ENCODE peak calls at places on chromosome 20, in five cellular contexts. S is heart left ventricle, A is IMR-90, K is mesendoderm, C is colonic mucosa. N is an unnamed sample. For H3K4me1, the result is how much of the 10 kb centered on the place peaks cover.

GRCh38 chr20:46255440-46256104 is 52.7 kb downstream of the CDH22 start:
- DNase-seq in A (no peak), C (peak), S (peak), K (no peak), N (peak)

GRCh38 chr20:53664121-53664520 is 70.5 kb upstream of the ZNF217 start:
- DNase-seq in C (no peak), K (no peak), A (no peak), S (no peak), N (no peak)

GRCh38 chr20:32019156-32019510 is 8.9 kb downstream of the CCM2L start:
- DNase-seq in A (no peak), K (peak), C (no peak), S (no peak), N (no peak)

GRCh38 chr20:61525781-61526431 is 273.8 kb downstream of the CDH4 start:
- DNase-seq in A (peak), C (no peak), K (peak), S (no peak), N (no peak)

GRCh38 chr20:59692139-59692538 is 87.8 kb downstream of the PHACTR3 start:
- DNase-seq in C (no peak), A (no peak), S (peak), K (no peak), N (no peak)

GRCh38 chr20:1674361-1674760 is 16.8 kb upstream of the SIRPG start:
- DNase-seq in S (no peak), K (no peak), A (no peak), C (no peak), N (no peak)

GRCh38 chr20:25281541-25281991 is 33.7 kb downstream of the PYGB start:
- DNase-seq in S (peak), C (no peak), K (no peak), A (no peak), N (no peak)

GRCh38 chr20:48180039-48180438 is 394.8 kb upstream of the SULF2 start:
- DNase-seq in C (no peak), K (no peak), A (no peak), S (no peak), N (no peak)

GRCh38 chr20:18191336-18191735 is 53.7 kb downstream of the KAT14 start:
- DNase-seq in C (no peak), A (no peak), K (no peak), S (no peak), N (no peak)

GRCh38 chr20:38193586-38194105 is 28.6 kb upstream of the TGM2 start:
- DNase-seq in K (no peak), A (no peak), S (no peak), C (no peak), N (no peak)

GRCh38 chr20:9460518-9460917 is 53.9 kb upstream of the LAMP5 start:
- DNase-seq in A (peak), K (no peak), C (no peak), S (no peak), N (peak)

GRCh38 chr20:10603971-10604864 is 69.6 kb downstream of the JAG1 start:
- DNase-seq in C (no peak), K (no peak), S (peak), A (peak), N (peak)

GRCh38 chr20:56778765-56779195 is 149.7 kb downstream of the TFAP2C start:
- DNase-seq in A (peak), K (peak), S (peak), C (no peak), N (no peak)

GRCh38 chr20:36315545-36316351 is 9.6 kb downstream of the DLGAP4 start:
- DNase-seq in C (no peak), K (no peak), S (no peak), A (no peak), N (no peak)

GRCh38 chr20:16135630-16136029 is 437.6 kb downstream of the KIF16B start:
- DNase-seq in C (no peak), S (no peak), K (no peak), A (no peak), N (no peak)

GRCh38 chr20:1830240-1830639 is 65.0 kb upstream of the SIRPA start:
- DNase-seq in A (peak), C (no peak), S (peak), K (peak), N (peak)

GRCh38 chr20:40438161-40438835 is 250.7 kb downstream of the MAFB start:
- DNase-seq in C (no peak), A (no peak), S (no peak), K (peak), N (no peak)

GRCh38 chr20:61391812-61392520 is 139.9 kb downstream of the CDH4 start:
- DNase-seq in S (no peak), A (peak), C (no peak), K (peak), N (peak)

GRCh38 chr20:47574616-47575401 is 73.1 kb downstream of the NCOA3 start:
- DNase-seq in K (no peak), C (no peak), A (peak), S (no peak), N (no peak)

GRCh38 chr20:3727333-3728035 is 5.0 kb upstream of the HSPA12B start:
- DNase-seq in K (peak), A (peak), C (no peak), S (peak), N (peak)

GRCh38 chr20:57166568-57167291 is 99.7 kb downstream of the BMP7 start:
- DNase-seq in A (no peak), C (no peak), K (no peak), S (no peak), N (no peak)

GRCh38 chr20:2539341-2539740 is 3.0 kb downstream of the TMC2 start:
- DNase-seq in S (no peak), C (no peak), K (no peak), A (no peak), N (no peak)

GRCh38 chr20:45341939-45342862 is 6.0 kb downstream of the SDC4 start:
- DNase-seq in S (peak), K (peak), A (peak), C (peak), N (no peak)

GRCh38 chr20:10848810-10849370 is 175.1 kb upstream of the JAG1 start:
- DNase-seq in A (peak), C (peak), K (peak), S (peak), N (peak)

GRCh38 chr20:39795401-39796272 is 833.5 kb downstream of the DHX35 start:
- DNase-seq in S (no peak), C (no peak), K (no peak), A (peak), N (peak)

GRCh38 chr20:4095639-4096038 is 80.3 kb upstream of the RNF24 start:
- DNase-seq in C (no peak), A (no peak), S (no peak), K (no peak), N (no peak)

GRCh38 chr20:37801921-37802320 is 101.0 kb upstream of the VSTM2L start:
- DNase-seq in A (no peak), S (no peak), C (no peak), K (no peak), N (peak)

GRCh38 chr20:9344080-9344920 is 170.1 kb upstream of the LAMP5 start:
- DNase-seq in C (no peak), K (no peak), S (no peak), A (peak), N (no peak)

GRCh38 chr20:52003415-52003814 is 188.2 kb downstream of the ZFP64 start:
- DNase-seq in C (no peak), S (no peak), A (no peak), K (no peak), N (no peak)

GRCh38 chr20:63847374-63848002 is 13.8 kb upstream of the ABHD16B start:
- DNase-seq in K (peak), A (no peak), S (peak), C (no peak), N (no peak)

GRCh38 chr20:3166338-3166912 is 6.8 kb upstream of the FASTKD5 start:
- DNase-seq in A (no peak), K (no peak), C (no peak), S (no peak), N (no peak)

GRCh38 chr20:13271977-13272975 is 51.2 kb downstream of the ISM1 start:
- DNase-seq in S (no peak), C (no peak), K (no peak), A (no peak), N (no peak)

GRCh38 chr20:45987108-45987780 is 15.2 kb upstream of the ZNF335 start:
- DNase-seq in A (peak), S (peak), K (peak), C (peak), N (no peak)

GRCh38 chr20:1118336-1119127 is at the start of gene PSMF1:
- DNase-seq in S (peak), A (peak), K (peak), C (peak), N (peak)

GRCh38 chr20:3543901-3544507 is 73.2 kb downstream of the ATRN start:
- DNase-seq in K (no peak), A (peak), S (no peak), C (no peak), N (peak)

GRCh38 chr20:38123021-38123587 is 42.0 kb downstream of the TGM2 start:
- DNase-seq in A (peak), C (peak), S (peak), K (peak), N (no peak)

GRCh38 chr20:32316667-32317066 is 39.2 kb downstream of the KIF3B start:
- DNase-seq in K (peak), C (no peak), A (peak), S (no peak), N (no peak)

GRCh38 chr20:3275966-3276365 is 37.0 kb upstream of the SLC4A11 start:
- DNase-seq in K (no peak), S (no peak), A (no peak), C (no peak), N (no peak)

GRCh38 chr20:25319241-25320034 is 71.2 kb downstream of the ABHD12 start:
- DNase-seq in C (peak), K (no peak), A (no peak), S (no peak), N (no peak)

GRCh38 chr20:38171301-38172010 is 6.4 kb upstream of the TGM2 start:
- DNase-seq in K (peak), S (no peak), A (peak), C (no peak), N (no peak)

GRCh38 chr20:34624628-34625027 is 52.3 kb downstream of the PIGU start:
- DNase-seq in K (peak), S (no peak), C (no peak), A (no peak), N (no peak)

GRCh38 chr20:34621383-34622367 is 55.2 kb downstream of the PIGU start:
- DNase-seq in K (no peak), A (peak), C (peak), S (no peak), N (peak)

GRCh38 chr20:34626978-34627377 is 49.9 kb downstream of the PIGU start:
- DNase-seq in K (no peak), C (no peak), A (no peak), S (no peak), N (no peak)

GRCh38 chr20:34621036-34621343 is 55.9 kb downstream of the PIGU start:
- DNase-seq in C (no peak), K (no peak), S (no peak), A (no peak), N (no peak)

DNA sequence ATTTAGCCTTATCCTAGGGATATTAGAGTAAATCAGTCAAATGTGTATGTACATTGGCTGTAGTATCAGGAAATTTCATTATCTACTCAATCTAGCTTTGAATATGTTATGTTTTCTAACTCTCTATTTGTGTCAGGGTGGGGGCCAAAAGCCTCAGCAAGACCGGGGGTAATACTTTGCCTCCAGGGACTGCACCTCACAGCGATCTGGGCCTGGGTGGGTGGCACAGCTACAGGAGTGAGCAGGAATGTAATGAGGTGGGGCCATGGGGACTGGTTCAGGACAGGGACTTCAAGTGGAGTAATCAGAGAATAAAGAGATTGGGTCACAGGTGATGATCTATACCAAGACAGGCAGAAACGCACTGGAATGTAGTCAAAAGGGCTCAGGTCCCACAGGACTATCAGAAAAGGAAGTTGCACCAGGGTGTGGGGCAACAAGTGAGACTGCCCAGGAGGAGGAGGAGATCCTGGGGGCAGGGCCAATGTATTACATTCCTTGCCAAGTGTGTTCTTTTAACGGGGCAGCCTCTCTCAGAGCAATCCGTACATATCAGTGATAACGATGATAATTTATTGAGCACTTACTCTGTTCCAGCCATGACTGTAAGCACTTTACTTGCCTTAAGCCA is 54.0 kb downstream of the PIGU start:
- DNase-seq in S (no peak), C (no peak), A (no peak), K (peak), N (no peak)
- H3K4me1 ChIP-seq in S (under half), C (under half), A (under half), K (under half), N (under half)

GRCh38 chr20:62601172-62601571 is 41.1 kb upstream of the SLCO4A1 start:
- DNase-seq in A (no peak), S (no peak), C (no peak), K (no peak), N (no peak)

GRCh38 chr20:62604796-62605195 is 37.5 kb upstream of the SLCO4A1 start:
- DNase-seq in K (no peak), S (no peak), A (no peak), C (no peak), N (no peak)

GRCh38 chr20:62603907-62604785 is 38.2 kb upstream of the SLCO4A1 start:
- DNase-seq in C (no peak), S (no peak), K (no peak), A (no peak), N (no peak)

GRCh38 chr20:62603021-62603906 is 39.0 kb upstream of the SLCO4A1 start:
- DNase-seq in S (peak), C (peak), K (no peak), A (peak), N (no peak)

GRCh38 chr20:62602550-62602949 is 39.8 kb upstream of the SLCO4A1 start:
- DNase-seq in K (no peak), A (no peak), C (no peak), S (no peak), N (no peak)
- H3K27ac ChIP-seq in K (no peak), A (no peak), C (no peak), S (no peak), N (no peak)

GRCh38 chr20:50372770-50373088 is 137.5 kb upstream of the PTPN1 start:
- DNase-seq in S (no peak), K (peak), C (no peak), A (peak), N (no peak)

GRCh38 chr20:50376179-50376887 is 133.8 kb upstream of the PTPN1 start:
- DNase-seq in A (no peak), C (no peak), S (no peak), K (no peak), N (no peak)

GRCh38 chr20:50373674-50374286 is 136.4 kb upstream of the PTPN1 start:
- DNase-seq in C (no peak), S (no peak), A (no peak), K (peak), N (no peak)

GRCh38 chr20:50376888-50377459 is 133.2 kb upstream of the PTPN1 start:
- DNase-seq in S (no peak), A (no peak), C (no peak), K (no peak), N (peak)

GRCh38 chr20:50374541-50375078 is 135.6 kb upstream of the PTPN1 start:
- DNase-seq in S (no peak), C (no peak), K (no peak), A (no peak), N (no peak)
- H3K4me1 ChIP-seq in S (under half), C (under half), K (under half), A (under half), N (under half)

GRCh38 chr20:50834599-50835005 is 39.7 kb downstream of the BCAS4 start:
- DNase-seq in C (no peak), K (no peak), A (peak), S (no peak), N (no peak)

GRCh38 chr20:50838707-50839385 is 44.0 kb downstream of the BCAS4 start:
- DNase-seq in S (no peak), A (no peak), C (no peak), K (no peak), N (peak)

GRCh38 chr20:50837532-50838321 is 42.9 kb downstream of the BCAS4 start:
- DNase-seq in C (no peak), K (no peak), A (peak), S (peak), N (peak)

GRCh38 chr20:50842821-50843220 is 48.0 kb downstream of the BCAS4 start:
- DNase-seq in K (no peak), S (no peak), A (no peak), C (no peak), N (no peak)

DNA sequence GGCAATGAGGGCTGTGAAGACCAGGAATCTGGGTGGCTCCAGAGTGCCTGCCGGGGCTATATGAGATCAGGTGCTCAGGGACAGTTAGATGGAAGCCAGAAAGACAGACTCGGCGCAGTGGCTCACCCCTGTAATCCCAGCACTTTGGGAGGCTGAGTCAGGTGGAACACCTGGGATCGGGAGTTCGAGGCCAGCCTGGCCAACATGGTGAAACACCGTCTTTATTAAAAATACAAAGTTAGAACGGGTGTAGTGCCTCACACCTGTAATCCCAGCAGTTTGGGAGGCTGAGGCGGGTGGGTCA is 43.4 kb downstream of the BCAS4 start:
- DNase-seq in K (no peak), C (no peak), A (no peak), S (no peak), N (no peak)
- H3K27ac ChIP-seq in K (no peak), C (no peak), A (no peak), S (no peak), N (peak)

N was measured in foreskin keratinocyte.